ENCODE peak calls at places on chromosomes 5 and 9, in nine cellular contexts. L is spleen, J is fibroblast of pulmonary artery, K is body of pancreas, B is thoracic aorta, O is left ventricle myocardium inferior, Z is astrocyte of the spinal cord, U is esophagus muscularis mucosa, F is fibroblast of mammary gland. W is an unnamed sample.

GRCh38 chr5:125597338-125597737 is 825.9 kb upstream of the GRAMD2B start:
- DNase-seq in Z (peak), J (peak), B (no peak), F (peak), O (no peak), K (no peak), L (no peak), U (no peak), W (no peak)

GRCh38 chr5:53782620-53783019 is 222.2 kb downstream of the NDUFS4 start:
- DNase-seq in Z (no peak), K (no peak), O (no peak), B (no peak), F (no peak), J (no peak), U (peak), L (no peak), W (no peak)

GRCh38 chr5:135319928-135320606 is 79.0 kb downstream of the MACROH2A1 start:
- DNase-seq in J (no peak), B (no peak), Z (no peak), U (no peak), L (peak), F (no peak), O (no peak), K (no peak), W (no peak)

GRCh38 chr5:3604501-3604900 is 8.9 kb downstream of the IRX1 start:
- DNase-seq in U (no peak), Z (peak), B (no peak), L (peak), J (no peak), K (no peak), F (peak), O (no peak), W (no peak)

GRCh38 chr9:5580650-5581049 is 48.3 kb upstream of the RIC1 start:
- DNase-seq in B (no peak), U (no peak), J (no peak), Z (no peak), O (no peak), K (no peak), F (no peak), L (no peak), W (peak)

GRCh38 chr5:155905359-155905758 is 421.6 kb upstream of the SGCD start:
- DNase-seq in F (no peak), J (no peak), B (no peak), K (no peak), U (no peak), Z (no peak), O (no peak), L (no peak), W (no peak)

GRCh38 chr9:128396970-128397613 is 23.6 kb upstream of the CERCAM start:
- DNase-seq in O (peak), J (no peak), K (no peak), U (no peak), L (no peak), B (no peak), Z (no peak), F (no peak), W (no peak)

GRCh38 chr9:115952667-115953316 is 200.8 kb upstream of the PAPPA start:
- DNase-seq in O (no peak), F (peak), J (peak), L (no peak), Z (peak), K (no peak), U (no peak), B (no peak), W (no peak)

GRCh38 chr9:132586830-132587483 is 4.6 kb downstream of the BARHL1 start:
- DNase-seq in U (no peak), Z (no peak), L (no peak), O (no peak), F (no peak), J (no peak), B (no peak), K (no peak), W (no peak)

GRCh38 chr9:93920401-93920800 is 34.8 kb downstream of the BARX1 start:
- DNase-seq in F (no peak), K (no peak), O (no peak), L (no peak), B (no peak), J (no peak), Z (no peak), U (no peak), W (no peak)

GRCh38 chr5:80654054-80654390 is 430 bp upstream of the MSH3 start:
- DNase-seq in J (no peak), L (no peak), B (no peak), K (no peak), U (no peak), O (no peak), F (no peak), Z (no peak), W (peak)

GRCh38 chr5:54547711-54548250 is 30.2 kb downstream of the SNX18 start:
- DNase-seq in L (no peak), O (peak), J (peak), U (peak), Z (peak), B (no peak), F (peak), K (peak), W (no peak)

GRCh38 chr9:8020161-8020560 is 220.6 kb upstream of the DMAC1 start:
- DNase-seq in K (no peak), U (no peak), J (no peak), F (no peak), Z (no peak), O (no peak), L (no peak), B (no peak), W (no peak)

GRCh38 chr9:107283621-107284616 is 840 bp downstream of the RAD23B start:
- DNase-seq in B (peak), L (peak), J (peak), Z (peak), U (no peak), F (peak), K (peak), O (peak), W (peak)

GRCh38 chr5:109192543-109193281 is 217.1 kb downstream of the PJA2 start:
- DNase-seq in J (no peak), O (no peak), B (no peak), U (no peak), F (no peak), K (no peak), Z (no peak), L (no peak), W (no peak)

GRCh38 chr5:8740595-8740994 is 805.3 kb downstream of the SEMA5A start:
- DNase-seq in K (no peak), F (no peak), B (no peak), U (no peak), J (no peak), Z (no peak), L (no peak), O (no peak), W (no peak)

GRCh38 chr9:95497772-95498171 is 19.0 kb downstream of the PTCH1 start:
- DNase-seq in O (no peak), L (no peak), J (peak), B (no peak), U (no peak), Z (no peak), K (no peak), F (no peak), W (no peak)

GRCh38 chr9:125393426-125393825 is 131.8 kb downstream of the GAPVD1 start:
- DNase-seq in J (no peak), O (no peak), F (peak), K (no peak), U (no peak), Z (peak), L (no peak), B (no peak), W (peak)

GRCh38 chr5:57650360-57651069 is 167.9 kb upstream of the ACTBL2 start:
- DNase-seq in U (peak), K (peak), Z (peak), J (peak), B (no peak), F (peak), O (no peak), L (no peak), W (peak)

GRCh38 chr9:110748251-110748893 is 79.8 kb downstream of the MUSK start:
- DNase-seq in K (no peak), J (no peak), L (no peak), F (no peak), U (no peak), B (no peak), O (no peak), Z (no peak), W (no peak)

GRCh38 chr5:142181547-142182191 is 73.1 kb downstream of the NDFIP1 start:
- DNase-seq in L (peak), F (no peak), Z (no peak), B (no peak), J (no peak), U (no peak), K (no peak), O (no peak), W (no peak)

DNA sequence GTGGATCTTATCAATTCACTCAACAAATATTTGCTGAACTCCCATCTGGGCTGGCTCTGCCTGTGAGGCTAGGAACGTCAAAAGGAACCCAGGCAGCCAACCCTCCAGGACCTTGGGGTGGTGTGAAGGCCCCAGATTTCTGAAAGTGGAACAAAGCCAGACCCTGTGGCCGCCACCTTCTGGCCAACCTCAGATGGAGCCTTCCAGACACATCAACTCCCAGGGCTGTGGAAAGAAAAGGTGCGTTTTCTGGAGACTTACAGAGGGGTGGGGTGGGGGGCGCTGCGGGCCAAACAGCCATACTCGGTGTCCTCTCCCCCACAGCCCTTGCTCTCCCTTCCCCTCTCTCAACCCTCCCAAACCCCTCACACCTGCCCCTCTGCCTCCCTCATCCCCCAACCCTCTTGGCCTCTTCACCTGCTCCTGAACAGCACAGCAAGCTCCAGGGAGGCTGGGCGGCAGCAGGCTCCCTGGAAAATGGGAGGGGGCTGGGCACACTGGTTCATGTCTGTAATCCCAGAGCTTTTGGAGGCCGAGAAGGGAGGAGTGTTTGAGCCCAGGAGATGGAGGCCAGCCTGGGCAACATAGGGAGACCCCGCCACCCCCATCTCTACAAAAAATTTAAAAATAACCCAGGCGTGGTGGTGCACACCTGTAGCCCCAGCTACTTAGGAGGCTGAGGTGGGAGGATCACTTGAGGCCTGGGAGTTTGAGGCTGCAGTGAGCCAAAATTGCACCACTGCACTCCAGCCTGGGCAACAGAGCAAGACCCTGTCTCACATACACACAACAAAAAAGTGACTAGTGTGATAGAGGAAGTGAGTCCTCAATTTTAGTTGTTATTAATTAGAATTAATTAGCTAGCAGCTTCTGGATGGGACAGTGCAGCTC is 45.0 kb upstream of the PRRC2B start:
- DNase-seq in K (no peak), O (no peak), L (peak), B (no peak), U (no peak), F (no peak), Z (no peak), J (no peak), W (no peak)
- TF ChIP-seq CTCF in K (no peak), O (no peak), L (no peak), B (no peak), U (no peak), F (no peak), Z (peak), J (peak), W (peak)

GRCh38 chr5:1106385-1107166 is 5.3 kb downstream of the SLC12A7 start:
- DNase-seq in U (no peak), J (no peak), B (no peak), K (no peak), Z (no peak), O (no peak), F (no peak), L (no peak), W (no peak)

GRCh38 chr5:1105350-1106265 is 6.3 kb downstream of the SLC12A7 start:
- DNase-seq in Z (no peak), B (no peak), U (no peak), L (no peak), J (no peak), K (peak), O (no peak), F (no peak), W (no peak)

GRCh38 chr5:1103093-1103492 is 8.8 kb downstream of the SLC12A7 start:
- DNase-seq in Z (no peak), L (no peak), J (no peak), O (no peak), K (no peak), B (no peak), F (no peak), U (no peak), W (no peak)

GRCh38 chr5:1103505-1104326 is 8.1 kb downstream of the SLC12A7 start:
- DNase-seq in J (no peak), F (no peak), O (peak), K (peak), U (no peak), L (peak), B (no peak), Z (no peak), W (no peak)

GRCh38 chr5:1104327-1105006 is 7.4 kb downstream of the SLC12A7 start:
- DNase-seq in B (no peak), Z (no peak), U (no peak), F (no peak), K (no peak), O (no peak), J (no peak), L (peak), W (no peak)
- H3K4me3 ChIP-seq in B (no peak), Z (no peak), U (peak), F (no peak), K (no peak), O (peak), J (no peak), L (peak), W (no peak)

GRCh38 chr5:74261906-74262305 is 378.6 kb downstream of the ENC1 start:
- DNase-seq in L (no peak), K (peak), B (no peak), Z (no peak), O (no peak), J (no peak), U (peak), F (peak), W (no peak)

GRCh38 chr5:74262810-74263209 is 377.7 kb downstream of the ENC1 start:
- DNase-seq in K (no peak), Z (no peak), B (no peak), L (no peak), U (peak), O (no peak), F (no peak), J (no peak), W (no peak)

GRCh38 chr5:74257645-74258328 is 382.7 kb downstream of the ENC1 start:
- DNase-seq in O (peak), K (peak), B (no peak), Z (no peak), L (peak), F (peak), J (peak), U (peak), W (peak)

GRCh38 chr5:74256947-74257573 is 383.5 kb downstream of the ENC1 start:
- DNase-seq in B (no peak), L (peak), Z (no peak), O (no peak), U (peak), K (no peak), J (peak), F (no peak), W (no peak)

GRCh38 chr5:74259572-74259971 is 381.0 kb downstream of the ENC1 start:
- DNase-seq in O (no peak), Z (no peak), U (peak), J (no peak), F (no peak), B (no peak), K (no peak), L (no peak), W (no peak)
- TF ChIP-seq CTCF in O (no peak), Z (no peak), U (no peak), J (no peak), F (no peak), B (no peak), K (no peak), L (no peak), W (no peak)

DNA sequence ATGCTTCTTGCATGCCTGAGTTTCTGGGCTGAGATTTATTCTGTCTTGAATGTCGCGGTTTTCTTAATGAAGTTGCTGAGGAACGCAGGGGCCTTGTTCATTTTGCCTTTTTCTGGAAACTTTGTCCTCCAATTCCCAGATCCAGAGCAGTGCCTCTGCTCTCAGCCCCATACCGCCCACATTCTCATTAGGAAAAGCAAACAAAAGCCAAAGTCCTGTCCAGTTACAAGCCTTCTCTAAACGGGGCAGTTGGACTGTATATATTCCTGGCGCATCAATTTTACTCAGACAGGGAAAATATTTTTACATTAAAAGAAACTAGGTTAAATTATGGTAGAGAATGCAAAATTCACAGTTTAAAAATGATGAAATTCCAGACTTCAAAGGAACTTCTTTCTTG is 1.2 kb upstream of the PSAT1 start:
- DNase-seq in K (no peak), Z (no peak), U (no peak), J (no peak), B (no peak), O (no peak), L (no peak), F (peak), W (no peak)
- H3K4me3 ChIP-seq in K (no peak), Z (peak), U (peak), J (peak), B (peak), O (peak), L (no peak), F (peak), W (no peak)

W was measured in GM12865.